ENCODE peak calls at places on chromosomes 16 and 17, in six cellular contexts. L is hepatocyte; A is thoracic aorta; H is AG04449; U is effector memory CD4-positive, alpha-beta T cell; W is WERI-Rb-1. Q is an unnamed sample.

GRCh38 chr16:69839240-69839688 is 77.1 kb downstream of the WWP2 start:
- DNase-seq in U (no peak), H (no peak), W (no peak), L (no peak), A (no peak), Q (no peak)

GRCh38 chr17:50863221-50863843 is 2.8 kb downstream of the TOB1 start:
- DNase-seq in H (no peak), L (peak), U (no peak), A (no peak), W (peak), Q (peak)

GRCh38 chr16:87765473-87765775 is 362 bp downstream of the KLHDC4 start:
- DNase-seq in U (peak), A (no peak), H (no peak), L (no peak), W (no peak), Q (peak)

GRCh38 chr17:77916771-77917481 is 41.6 kb upstream of the TNRC6C start:
- DNase-seq in L (no peak), U (no peak), A (no peak), W (no peak), H (no peak), Q (no peak)

GRCh38 chr17:62910277-62910676 is 55.8 kb upstream of the TANC2 start:
- DNase-seq in A (no peak), L (no peak), U (no peak), W (peak), H (no peak), Q (no peak)

GRCh38 chr16:51573191-51573590 is 422.1 kb upstream of the SALL1 start:
- DNase-seq in A (no peak), U (no peak), L (no peak), W (no peak), H (no peak), Q (no peak)

GRCh38 chr17:76988796-76989195 is 120.6 kb downstream of the MGAT5B start:
- DNase-seq in U (no peak), L (no peak), H (no peak), W (no peak), A (no peak), Q (no peak)

GRCh38 chr17:31573861-31574260 is 182.4 kb downstream of the RAB11FIP4 start:
- DNase-seq in L (no peak), A (no peak), H (no peak), W (no peak), U (no peak), Q (no peak)

GRCh38 chr16:4613636-4614570 is 785 bp downstream of the UBALD1 start:
- DNase-seq in U (no peak), A (no peak), W (no peak), H (no peak), L (peak), Q (peak)

GRCh38 chr16:19523559-19524355 is at the start of gene CCP110:
- DNase-seq in U (peak), H (peak), L (peak), A (peak), W (peak), Q (peak)

GRCh38 chr17:8602679-8603078 is 27.8 kb downstream of the MYH10 start:
- DNase-seq in A (no peak), L (no peak), W (no peak), U (no peak), H (no peak), Q (no peak)

GRCh38 chr17:27481327-27481726 is 25.1 kb downstream of the KSR1 start:
- DNase-seq in U (peak), A (no peak), H (no peak), W (no peak), L (no peak), Q (no peak)

GRCh38 chr17:2929881-2930533 is 133.4 kb downstream of the OR1D5 start:
- DNase-seq in H (no peak), A (no peak), U (no peak), W (peak), L (peak), Q (peak)

GRCh38 chr17:57707892-57708291 is 37.2 kb downstream of the CCDC182 start:
- DNase-seq in H (no peak), U (no peak), A (no peak), W (peak), L (peak), Q (peak)

GRCh38 chr17:65170839-65171238 is 33.7 kb downstream of the RGS9 start:
- DNase-seq in W (no peak), H (no peak), L (no peak), A (no peak), U (no peak), Q (no peak)

GRCh38 chr16:15865742-15866141 is 8.9 kb upstream of the MYH11 start:
- DNase-seq in H (no peak), L (no peak), W (no peak), U (no peak), A (no peak), Q (no peak)

GRCh38 chr16:88782454-88783390 is 2.3 kb downstream of the PIEZO1 start:
- DNase-seq in W (no peak), U (no peak), L (no peak), H (no peak), A (no peak), Q (no peak)

GRCh38 chr17:1779571-1780074 is 17.8 kb downstream of the SERPINF1 start:
- DNase-seq in W (no peak), H (peak), L (peak), A (no peak), U (no peak), Q (no peak)

GRCh38 chr17:67270411-67270810 is 25.4 kb upstream of the HELZ start:
- DNase-seq in L (no peak), A (no peak), H (no peak), W (no peak), U (no peak), Q (no peak)

GRCh38 chr17:7523033-7523432 is 25.8 kb upstream of the TNFSF12 start:
- DNase-seq in L (no peak), U (peak), A (no peak), W (peak), H (no peak), Q (peak)

GRCh38 chr17:79933863-79934652 is 94.8 kb upstream of the CBX4 start:
- DNase-seq in U (no peak), L (no peak), A (no peak), H (no peak), W (no peak), Q (no peak)

GRCh38 chr16:87681990-87682570 is 79.8 kb downstream of the JPH3 start:
- DNase-seq in L (no peak), H (peak), U (no peak), W (peak), A (no peak), Q (peak)

GRCh38 chr16:8878523-8878911 is 3.6 kb upstream of the LITAFD start:
- DNase-seq in H (peak), W (no peak), L (peak), A (no peak), U (no peak), Q (peak)

GRCh38 chr16:83813818-83814653 is 6.3 kb downstream of the HSBP1 start:
- DNase-seq in W (no peak), U (no peak), H (no peak), L (peak), A (no peak), Q (peak)

GRCh38 chr16:90020838-90021382 is 1.7 kb upstream of the DBNDD1 start:
- DNase-seq in U (no peak), H (no peak), A (no peak), L (no peak), W (no peak), Q (no peak)

GRCh38 chr16:88527937-88528743 is 42.1 kb upstream of the ZC3H18 start:
- DNase-seq in L (no peak), W (no peak), H (no peak), A (no peak), U (no peak), Q (no peak)

GRCh38 chr16:89478576-89479221 is 11.7 kb downstream of the ANKRD11 start:
- DNase-seq in L (no peak), W (no peak), U (no peak), H (no peak), A (no peak), Q (no peak)

GRCh38 chr17:6437466-6437865 is 2.5 kb upstream of the AIPL1 start:
- DNase-seq in H (no peak), W (no peak), U (no peak), L (no peak), A (no peak), Q (peak)

GRCh38 chr16:89392881-89393730 is 97.3 kb downstream of the ANKRD11 start:
- DNase-seq in A (no peak), U (no peak), H (no peak), L (no peak), W (no peak), Q (peak)

GRCh38 chr16:87160218-87160617 is 157.0 kb downstream of the C16orf95 start:
- DNase-seq in H (no peak), W (no peak), A (no peak), U (no peak), L (peak), Q (no peak)

GRCh38 chr17:46842835-46843234 is 8.5 kb upstream of the WNT9B start:
- DNase-seq in H (no peak), A (no peak), U (no peak), L (no peak), W (no peak), Q (peak)

GRCh38 chr17:70071127-70071526 is 3.9 kb upstream of the KCNJ16 start:
- DNase-seq in L (no peak), H (no peak), W (no peak), A (no peak), U (no peak), Q (no peak)

GRCh38 chr17:42647778-42648177 is 11.3 kb upstream of the TUBG2 start:
- DNase-seq in U (no peak), W (no peak), H (no peak), L (no peak), A (no peak), Q (no peak)

GRCh38 chr16:29107299-29107698 is 122.4 kb downstream of the LAT start:
- DNase-seq in U (no peak), A (no peak), L (peak), W (no peak), H (no peak), Q (peak)

GRCh38 chr17:82963104-82963950 is 116.1 kb upstream of the METRNL start:
- DNase-seq in A (peak), L (peak), U (no peak), W (peak), H (no peak), Q (peak)

GRCh38 chr17:83079766-83080616 is 582 bp downstream of the METRNL start:
- DNase-seq in U (no peak), L (peak), A (no peak), W (no peak), H (no peak), Q (no peak)

GRCh38 chr16:51538707-51539604 is 387.9 kb upstream of the SALL1 start:
- DNase-seq in A (no peak), H (peak), W (no peak), U (no peak), L (peak), Q (no peak)

GRCh38 chr17:13544292-13544691 is 57.4 kb downstream of the HS3ST3A1 start:
- DNase-seq in H (peak), U (no peak), W (peak), L (peak), A (no peak), Q (no peak)

GRCh38 chr16:46855389-46855788 is 24.4 kb upstream of the C16orf87 start:
- DNase-seq in L (no peak), W (no peak), U (no peak), A (no peak), H (no peak), Q (no peak)
- H3K4me3 ChIP-seq in L (no peak), W (no peak), U (no peak), A (no peak), H (no peak), Q (no peak)

GRCh38 chr16:82638095-82638798 is 11.5 kb downstream of the CDH13 start:
- DNase-seq in A (no peak), W (no peak), H (no peak), U (no peak), L (no peak), Q (no peak)
- H3K4me3 ChIP-seq in A (no peak), W (no peak), H (no peak), U (no peak), L (no peak), Q (no peak)

GRCh38 chr16:85460983-85461813 is 151.9 kb upstream of the GSE1 start:
- DNase-seq in U (no peak), W (peak), A (no peak), H (no peak), L (peak), Q (no peak)
- H3K4me3 ChIP-seq in U (no peak), W (peak), A (peak), H (no peak), L (no peak), Q (peak)

GRCh38 chr16:1156983-1157638 is 4.2 kb downstream of the CACNA1H start:
- DNase-seq in U (no peak), L (no peak), W (no peak), H (no peak), A (no peak), Q (no peak)
- H3K4me3 ChIP-seq in U (no peak), L (no peak), W (peak), H (no peak), A (no peak), Q (no peak)

GRCh38 chr16:48810803-48811453 is 200.9 kb upstream of the N4BP1 start:
- DNase-seq in U (no peak), A (no peak), L (no peak), H (no peak), W (no peak), Q (peak)
- H3K4me3 ChIP-seq in U (no peak), A (no peak), L (no peak), H (no peak), W (no peak), Q (peak)

GRCh38 chr17:49849711-49850610 is 2.1 kb upstream of the TAC4 start:
- DNase-seq in H (no peak), L (no peak), W (no peak), A (no peak), U (no peak), Q (no peak)

GRCh38 chr17:49848739-49849138 is 870 bp upstream of the TAC4 start:
- DNase-seq in A (no peak), L (no peak), W (no peak), H (no peak), U (no peak), Q (no peak)

GRCh38 chr17:49853470-49854015 is 5.7 kb upstream of the TAC4 start:
- DNase-seq in H (no peak), A (no peak), L (no peak), W (no peak), U (no peak), Q (no peak)

GRCh38 chr17:49850772-49851386 is 3.0 kb upstream of the TAC4 start:
- DNase-seq in U (peak), H (no peak), W (no peak), A (no peak), L (no peak), Q (peak)

GRCh38 chr17:49851387-49852291 is 3.8 kb upstream of the TAC4 start:
- DNase-seq in A (no peak), W (peak), H (no peak), L (peak), U (peak), Q (peak)
- H3K4me3 ChIP-seq in A (peak), W (peak), H (peak), L (peak), U (peak), Q (peak)

Q was measured in GM23338.